ENCODE peak calls at places on chromosomes 5 and 9, in nine cellular contexts. K is T-helper 1 cell; R is CD8-positive, alpha-beta T cell; H is T-helper 9 cell; P is amniotic stem cell; U is NCI-H1105 treated with DMSO at 0.1 percent for 48 hours; B is DMS79 treated with DMSO at 0.1 percent for 48 hours; Z is M059J; C is stimulated activated naive CD8-positive, alpha-beta T cell treated with anti-CD3 and anti-CD28 coated beads, Interleukin-15, Interleukin-2, amounts not matched to agents 100 U/mL and 50 U/mL, for 24 hours. M is an unnamed sample.

GRCh38 chr5:122790354-122791123 is 15.7 kb downstream of the SNX2 start:
- DNase-seq in H (no peak), K (no peak), P (no peak), Z (no peak), B (no peak), C (no peak), U (no peak), R (no peak), M (no peak)

GRCh38 chr5:148932355-148932935 is 106.0 kb downstream of the ADRB2 start:
- DNase-seq in C (no peak), B (no peak), K (no peak), H (no peak), P (no peak), Z (peak), R (no peak), U (no peak), M (no peak)

GRCh38 chr9:136117291-136118060 is 1.2 kb downstream of the TMEM250 start:
- DNase-seq in H (no peak), C (peak), P (no peak), R (no peak), B (peak), U (no peak), Z (peak), K (no peak), M (no peak)

GRCh38 chr5:11126844-11127243 is 365.8 kb upstream of the DAP start:
- DNase-seq in B (no peak), H (no peak), R (no peak), P (no peak), Z (no peak), C (no peak), U (no peak), K (no peak), M (no peak)

GRCh38 chr5:174736351-174736721 is 12.0 kb downstream of the MSX2 start:
- DNase-seq in C (no peak), Z (peak), R (no peak), K (no peak), H (no peak), P (no peak), U (no peak), B (no peak), M (no peak)

GRCh38 chr5:60522299-60522915 is 177.6 kb downstream of the DEPDC1B start:
- DNase-seq in B (no peak), P (no peak), U (no peak), Z (peak), K (no peak), C (peak), R (no peak), H (no peak), M (no peak)

GRCh38 chr9:134268308-134268724 is 57.9 kb upstream of the RXRA start:
- DNase-seq in U (no peak), H (no peak), K (no peak), Z (peak), B (no peak), P (no peak), R (no peak), C (no peak), M (no peak)

GRCh38 chr9:105127863-105128220 is 116.6 kb upstream of the SLC44A1 start:
- DNase-seq in H (peak), U (no peak), K (peak), Z (peak), P (no peak), C (peak), R (peak), B (no peak), M (peak)

GRCh38 chr9:131707677-131708612 is 31.9 kb downstream of the RAPGEF1 start:
- DNase-seq in P (no peak), U (no peak), H (no peak), R (no peak), K (no peak), Z (peak), B (peak), C (no peak), M (no peak)

GRCh38 chr9:74653437-74654080 is 156.4 kb downstream of the RORB start:
- DNase-seq in R (no peak), P (no peak), U (no peak), B (no peak), H (no peak), K (no peak), C (no peak), Z (no peak), M (no peak)

GRCh38 chr9:23162789-23163188 is 663.3 kb downstream of the ELAVL2 start:
- DNase-seq in U (no peak), K (no peak), B (no peak), P (no peak), Z (no peak), H (no peak), C (no peak), R (no peak), M (no peak)

GRCh38 chr9:34717996-34718614 is 8.2 kb upstream of the CCL21 start:
- DNase-seq in P (no peak), H (no peak), Z (peak), K (no peak), R (no peak), C (no peak), B (no peak), U (no peak), M (no peak)

GRCh38 chr5:151591144-151591819 is at the start of gene FAT2:
- DNase-seq in C (no peak), U (no peak), R (no peak), P (no peak), K (no peak), B (no peak), Z (peak), H (no peak), M (no peak)

GRCh38 chr9:35095175-35095574 is 1.2 kb downstream of the PIGO start:
- DNase-seq in U (no peak), Z (no peak), R (no peak), B (no peak), H (no peak), P (no peak), K (no peak), C (no peak), M (no peak)

GRCh38 chr5:78647838-78648358 is 674 bp downstream of the LHFPL2 start:
- DNase-seq in B (no peak), H (no peak), U (peak), C (peak), P (no peak), Z (peak), R (no peak), K (no peak), M (no peak)

GRCh38 chr5:37735649-37736347 is 104.0 kb downstream of the GDNF start:
- DNase-seq in B (no peak), C (no peak), P (no peak), U (peak), R (no peak), K (no peak), H (no peak), Z (peak), M (no peak)

GRCh38 chr9:112631313-112631712 is 86.6 kb downstream of the INIP start:
- DNase-seq in R (no peak), K (no peak), P (no peak), U (no peak), H (no peak), C (no peak), B (no peak), Z (no peak), M (no peak)

GRCh38 chr5:43313854-43314457 is 744 bp upstream of the HMGCS1 start:
- DNase-seq in P (no peak), U (peak), B (peak), Z (peak), R (no peak), C (peak), H (no peak), K (no peak), M (no peak)

GRCh38 chr9:78370991-78371390 is 74.1 kb downstream of the PSAT1 start:
- DNase-seq in R (no peak), K (no peak), P (no peak), H (no peak), U (no peak), Z (no peak), B (no peak), C (no peak), M (no peak)